ENCODE peak calls at places on chromosomes 6 and 20, in eight cellular contexts. X is central memory CD4-positive, alpha-beta T cell; H is fibroblast of lung; E is T-cell; W is NCI-H345; D is Peyer's patch; T is Right ventricle myocardium superior; G is IMR-90. S is an unnamed sample.

GRCh38 chr6:6790393-6790792 is 201.9 kb downstream of the LY86 start:
- DNase-seq in W (no peak), D (no peak), T (no peak), E (no peak), H (no peak), G (no peak), X (no peak), S (no peak)

GRCh38 chr6:12543953-12544352 is 172.6 kb upstream of the PHACTR1 start:
- DNase-seq in H (no peak), W (no peak), T (no peak), D (no peak), X (no peak), G (no peak), E (no peak), S (no peak)

GRCh38 chr6:150656156-150656555 is 56.5 kb downstream of the PLEKHG1 start:
- DNase-seq in E (no peak), X (no peak), W (no peak), T (no peak), D (no peak), H (no peak), G (no peak), S (no peak)

GRCh38 chr6:81985191-81985590 is 232.7 kb upstream of the TENT5A start:
- DNase-seq in D (no peak), X (no peak), E (no peak), G (peak), W (no peak), H (peak), T (no peak), S (no peak)

GRCh38 chr20:40477805-40478204 is 211.2 kb downstream of the MAFB start:
- DNase-seq in G (no peak), D (no peak), W (no peak), E (no peak), T (no peak), H (no peak), X (no peak), S (no peak)

GRCh38 chr6:73477407-73477806 is 15.9 kb downstream of the MTO1 start:
- DNase-seq in E (no peak), T (no peak), G (no peak), W (no peak), H (no peak), D (no peak), X (no peak), S (no peak)

GRCh38 chr6:106279179-106279578 is 46.4 kb downstream of the ATG5 start:
- DNase-seq in D (no peak), H (peak), E (no peak), W (no peak), X (no peak), G (peak), T (no peak), S (no peak)

GRCh38 chr6:51019785-51020184 is 201.1 kb downstream of the TFAP2B start:
- DNase-seq in W (peak), D (no peak), G (no peak), E (no peak), T (no peak), H (no peak), X (no peak), S (no peak)

GRCh38 chr6:55941713-55942112 is 66.3 kb upstream of the BMP5 start:
- DNase-seq in X (no peak), D (no peak), E (no peak), T (no peak), H (peak), W (no peak), G (peak), S (no peak)

GRCh38 chr20:31751126-31751525 is 12.0 kb downstream of the TPX2 start:
- DNase-seq in W (no peak), E (no peak), T (no peak), X (no peak), H (peak), G (peak), D (no peak), S (no peak)

GRCh38 chr6:157098999-157099398 is 224.3 kb downstream of the TMEM242 start:
- DNase-seq in H (no peak), X (no peak), E (no peak), D (no peak), T (no peak), W (no peak), G (no peak), S (no peak)

GRCh38 chr6:36986704-36987047 is 680 bp upstream of the MTCH1 start:
- DNase-seq in D (no peak), W (no peak), H (no peak), E (no peak), G (no peak), X (no peak), T (no peak), S (no peak)

GRCh38 chr20:57526067-57526884 is 1.3 kb upstream of the CTCFL start:
- DNase-seq in G (no peak), D (no peak), H (no peak), E (no peak), W (no peak), X (no peak), T (no peak), S (no peak)

GRCh38 chr20:52340036-52340634 is 148.6 kb upstream of the ZFP64 start:
- DNase-seq in G (no peak), X (no peak), T (no peak), D (no peak), W (no peak), E (no peak), H (peak), S (no peak)

GRCh38 chr6:143283887-143284640 is 166.4 kb downstream of the ADAT2 start:
- DNase-seq in T (no peak), H (no peak), W (no peak), D (no peak), E (no peak), X (no peak), G (peak), S (no peak)

GRCh38 chr6:56143796-56144195 is 103.6 kb downstream of the COL21A1 start:
- DNase-seq in G (no peak), T (no peak), W (no peak), E (no peak), H (no peak), X (no peak), D (no peak), S (no peak)

GRCh38 chr6:73694711-73695411 is 1.1 kb upstream of the CD109 start:
- DNase-seq in W (no peak), H (peak), X (no peak), D (no peak), E (no peak), G (peak), T (no peak), S (no peak)

GRCh38 chr6:11393713-11394627 is 143.6 kb upstream of the TMEM170B start:
- DNase-seq in D (no peak), W (no peak), E (no peak), G (peak), T (no peak), H (no peak), X (no peak), S (no peak)

GRCh38 chr6:5752282-5752681 is 254.4 kb downstream of the NRN1 start:
- DNase-seq in D (no peak), E (no peak), T (no peak), W (no peak), H (peak), X (no peak), G (peak), S (no peak)

S was measured in naive B cell.